ENCODE peak calls at places on chromosomes 13 and 19, in five cellular contexts. One of them, this sample, is unnamed.

GRCh38 chr13:75959861-75960481 is 323.8 kb downstream of the LMO7 start:
- DNase-seq in stimulated activated CD4-positive, alpha-beta T cell treated with anti-CD3 and anti-CD28 coated beads, TNF-alpha, amount 100 ng/mL, for 24 hours: no peak
- DNase-seq in fibroblast of pulmonary artery: no peak
- DNase-seq in mesenchymal stem cell: no peak
- DNase-seq in hypothalamus: no peak
- DNase-seq in this sample: no peak

GRCh38 chr19:40141546-40141945 is 49.7 kb upstream of the MAP3K10 start:
- DNase-seq in stimulated activated CD4-positive, alpha-beta T cell treated with anti-CD3 and anti-CD28 coated beads, TNF-alpha, amount 100 ng/mL, for 24 hours: no peak
- DNase-seq in fibroblast of pulmonary artery: peak; percentile 23
- DNase-seq in mesenchymal stem cell: no peak
- DNase-seq in hypothalamus: no peak
- DNase-seq in this sample: no peak

GRCh38 chr19:5343848-5344247 is 3.2 kb upstream of the PTPRS start:
- DNase-seq in stimulated activated CD4-positive, alpha-beta T cell treated with anti-CD3 and anti-CD28 coated beads, TNF-alpha, amount 100 ng/mL, for 24 hours: no peak
- DNase-seq in fibroblast of pulmonary artery: peak; percentile 40
- DNase-seq in mesenchymal stem cell: peak; percentile 67
- DNase-seq in hypothalamus: no peak
- DNase-seq in this sample: peak; percentile 71

GRCh38 chr13:52001120-52001731 is 10.0 kb downstream of the ATP7B start:
- DNase-seq in stimulated activated CD4-positive, alpha-beta T cell treated with anti-CD3 and anti-CD28 coated beads, TNF-alpha, amount 100 ng/mL, for 24 hours: no peak
- DNase-seq in fibroblast of pulmonary artery: peak; percentile 66
- DNase-seq in mesenchymal stem cell: peak; percentile 48
- DNase-seq in hypothalamus: no peak
- DNase-seq in this sample: peak; percentile 33

GRCh38 chr13:113853518-113854237 is 10.2 kb downstream of the GAS6 start:
- DNase-seq in stimulated activated CD4-positive, alpha-beta T cell treated with anti-CD3 and anti-CD28 coated beads, TNF-alpha, amount 100 ng/mL, for 24 hours: no peak
- DNase-seq in fibroblast of pulmonary artery: no peak
- DNase-seq in mesenchymal stem cell: peak; percentile 51
- DNase-seq in hypothalamus: no peak
- DNase-seq in this sample: no peak

GRCh38 chr19:28706693-28707092 is 506.3 kb downstream of the UQCRFS1 start:
- DNase-seq in stimulated activated CD4-positive, alpha-beta T cell treated with anti-CD3 and anti-CD28 coated beads, TNF-alpha, amount 100 ng/mL, for 24 hours: no peak
- DNase-seq in fibroblast of pulmonary artery: no peak
- DNase-seq in mesenchymal stem cell: no peak
- DNase-seq in hypothalamus: no peak
- DNase-seq in this sample: no peak

GRCh38 chr19:8336665-8337064 is 6.4 kb downstream of the KANK3 start:
- DNase-seq in stimulated activated CD4-positive, alpha-beta T cell treated with anti-CD3 and anti-CD28 coated beads, TNF-alpha, amount 100 ng/mL, for 24 hours: no peak
- DNase-seq in fibroblast of pulmonary artery: no peak
- DNase-seq in mesenchymal stem cell: no peak
- DNase-seq in hypothalamus: no peak
- DNase-seq in this sample: no peak

GRCh38 chr19:10419646-10420443 is 493 bp upstream of the PDE4A start:
- DNase-seq in stimulated activated CD4-positive, alpha-beta T cell treated with anti-CD3 and anti-CD28 coated beads, TNF-alpha, amount 100 ng/mL, for 24 hours: peak; percentile 44
- DNase-seq in fibroblast of pulmonary artery: peak; percentile 56
- DNase-seq in mesenchymal stem cell: peak; percentile 83
- DNase-seq in hypothalamus: no peak
- DNase-seq in this sample: peak; percentile 25

GRCh38 chr13:32316476-32316875 is 1.2 kb downstream of the BRCA2 start:
- DNase-seq in stimulated activated CD4-positive, alpha-beta T cell treated with anti-CD3 and anti-CD28 coated beads, TNF-alpha, amount 100 ng/mL, for 24 hours: no peak
- DNase-seq in fibroblast of pulmonary artery: no peak
- DNase-seq in mesenchymal stem cell: peak; percentile 13
- DNase-seq in hypothalamus: no peak
- DNase-seq in this sample: no peak

GRCh38 chr13:59269476-59269875 is 894.3 kb downstream of the DIAPH3 start:
- DNase-seq in stimulated activated CD4-positive, alpha-beta T cell treated with anti-CD3 and anti-CD28 coated beads, TNF-alpha, amount 100 ng/mL, for 24 hours: no peak
- DNase-seq in fibroblast of pulmonary artery: peak; percentile 89
- DNase-seq in mesenchymal stem cell: peak; percentile 93
- DNase-seq in hypothalamus: no peak
- DNase-seq in this sample: peak; percentile 60

This sample was measured in fibroblast of gingiva.